ENCODE peak calls at places on chromosomes 13 and 19, in four cellular contexts. B, I, F and E are unnamed samples.

GRCh38 chr13:39397221-39397620 is 205.8 kb downstream of the LHFPL6 start:
- DNase-seq in I (no peak), F (no peak), B (no peak), E (no peak)

GRCh38 chr13:54733639-54734038 is 1705.0 kb downstream of the OLFM4 start:
- DNase-seq in F (no peak), I (no peak), B (no peak), E (no peak)

GRCh38 chr13:113638806-113639205 is 19.2 kb downstream of the ATP4B start:
- DNase-seq in B (no peak), I (no peak), F (no peak), E (no peak)

GRCh38 chr19:43532571-43532961 is 422 bp upstream of the ZNF575 start:
- DNase-seq in B (no peak), I (peak), F (no peak), E (no peak)

GRCh38 chr19:39997595-39998216 is 846 bp downstream of the ZNF546 start:
- DNase-seq in B (no peak), I (no peak), F (no peak), E (no peak)

GRCh38 chr13:98253526-98253925 is 76.5 kb upstream of the RNF113B start:
- DNase-seq in B (no peak), I (no peak), F (no peak), E (no peak)

GRCh38 chr13:86665842-86666241 is 866.6 kb upstream of the SLITRK6 start:
- DNase-seq in I (no peak), B (no peak), F (no peak), E (no peak)

GRCh38 chr19:4284176-4284958 is 5.3 kb downstream of the SHD start:
- DNase-seq in I (no peak), F (no peak), B (no peak), E (no peak)

GRCh38 chr19:3969435-3970312 is 1.2 kb downstream of the DAPK3 start:
- DNase-seq in F (peak), B (no peak), I (no peak), E (no peak)

GRCh38 chr19:52722062-52723005 is 12.5 kb downstream of the ZNF611 start:
- DNase-seq in I (no peak), B (no peak), F (no peak), E (no peak)

GRCh38 chr13:76533251-76533650 is 353.0 kb downstream of the KCTD12 start:
- DNase-seq in I (no peak), B (no peak), F (no peak), E (no peak)

GRCh38 chr19:6997679-6998445 is 23.4 kb downstream of the MBD3L2B start:
- DNase-seq in I (no peak), F (no peak), B (no peak), E (no peak)

GRCh38 chr19:54255105-54255775 is 1.8 kb downstream of the LILRB5 start:
- DNase-seq in B (no peak), F (no peak), I (no peak), E (no peak)

GRCh38 chr19:4120531-4120930 is 3.4 kb downstream of the MAP2K2 start:
- DNase-seq in I (no peak), B (no peak), F (no peak), E (no peak)

GRCh38 chr13:31794452-31794851 is 55.1 kb downstream of the RXFP2 start:
- DNase-seq in F (peak), B (no peak), I (peak), E (no peak)

GRCh38 chr19:6233827-6234511 is 45.8 kb downstream of the MLLT1 start:
- DNase-seq in B (no peak), F (peak), I (peak), E (no peak)

GRCh38 chr19:5142725-5143097 is 173.8 kb downstream of the KDM4B start:
- DNase-seq in B (no peak), F (peak), I (no peak), E (no peak)

GRCh38 chr19:8135946-8136618 is 13.3 kb downstream of the FBN3 start:
- DNase-seq in B (no peak), F (no peak), I (no peak), E (no peak)

GRCh38 chr13:35475960-35476943 is at the start of gene MAB21L1:
- DNase-seq in B (no peak), I (peak), F (peak), E (no peak)

GRCh38 chr19:30666301-30666803 is 294.2 kb downstream of the ZNF536 start:
- DNase-seq in F (peak), I (peak), B (no peak), E (no peak)

GRCh38 chr19:50349277-50350057 is 16.0 kb downstream of the NAPSA start:
- DNase-seq in I (no peak), F (no peak), B (no peak), E (no peak)

GRCh38 chr13:47903836-47904235 is 97.2 kb downstream of the SUCLA2 start:
- DNase-seq in F (no peak), B (no peak), I (no peak), E (no peak)

GRCh38 chr13:100333141-100333540 is 244.2 kb downstream of the PCCA start:
- DNase-seq in F (no peak), I (no peak), B (no peak), E (no peak)

GRCh38 chr13:45047394-45048328 is 58.3 kb downstream of the GPALPP1 start:
- DNase-seq in I (peak), F (peak), B (peak), E (peak)

GRCh38 chr19:33683881-33684549 is 62.3 kb downstream of the CHST8 start:
- DNase-seq in F (peak), I (peak), B (no peak), E (no peak)

GRCh38 chr13:45168555-45168930 is 32.3 kb downstream of the KCTD4 start:
- DNase-seq in F (no peak), B (no peak), I (no peak), E (no peak)

GRCh38 chr19:3365447-3366103 is 808 bp upstream of the NFIC start:
- DNase-seq in I (peak), B (no peak), F (peak), E (no peak)

DNA sequence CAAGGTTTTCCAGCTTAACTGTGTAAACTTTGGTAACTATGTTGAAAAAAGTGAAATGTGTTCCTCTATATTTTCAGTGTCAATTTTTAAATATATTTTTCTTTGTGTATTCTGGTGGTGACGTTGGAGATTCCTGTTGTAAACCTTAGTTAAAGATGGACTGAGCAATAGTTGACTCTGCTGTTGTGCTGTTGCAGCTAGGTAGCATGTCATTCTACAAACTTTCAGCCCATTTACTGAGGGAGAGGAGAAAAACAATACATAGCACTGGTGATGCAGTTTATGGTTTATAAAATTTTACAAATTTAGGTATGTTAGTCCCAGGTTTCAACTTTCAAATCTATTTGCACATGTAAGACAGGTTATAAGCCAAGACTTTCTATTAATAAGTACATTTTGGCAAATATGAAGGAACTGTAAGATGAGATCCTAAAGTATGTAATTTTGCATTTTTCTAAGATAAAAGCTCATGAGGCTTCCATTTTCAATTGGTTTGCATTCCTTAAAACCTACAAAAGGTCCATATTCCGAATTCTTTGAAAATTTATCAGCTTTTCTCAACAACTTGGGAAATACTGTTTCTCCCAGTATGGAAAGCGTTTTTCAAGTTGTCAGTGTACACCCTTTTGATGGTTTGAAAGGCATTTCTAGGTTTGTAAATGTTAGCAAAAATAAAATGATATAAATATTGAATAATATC is 1.5 kb downstream of the NDFIP2 start:
- DNase-seq in B (no peak), I (no peak), F (no peak), E (no peak)
- H3K27ac ChIP-seq in B (no peak), I (no peak), F (peak), E (no peak)

GRCh38 chr13:27258637-27259377 is 7.4 kb downstream of the RPL21 start:
- DNase-seq in I (no peak), F (no peak), B (no peak), E (no peak)

GRCh38 chr13:27259831-27260230 is 8.5 kb downstream of the RPL21 start:
- DNase-seq in F (no peak), I (no peak), B (no peak), E (no peak)

GRCh38 chr13:27257233-27257568 is 5.8 kb downstream of the RPL21 start:
- DNase-seq in F (no peak), B (no peak), I (no peak), E (no peak)

GRCh38 chr13:27261376-27261775 is 9.3 kb upstream of the RASL11A start:
- DNase-seq in F (no peak), B (no peak), I (no peak), E (no peak)

GRCh38 chr13:27257648-27258253 is 6.4 kb downstream of the RPL21 start:
- DNase-seq in B (no peak), I (no peak), F (no peak), E (no peak)
- H3K27ac ChIP-seq in B (no peak), I (no peak), F (no peak), E (no peak)

DNA sequence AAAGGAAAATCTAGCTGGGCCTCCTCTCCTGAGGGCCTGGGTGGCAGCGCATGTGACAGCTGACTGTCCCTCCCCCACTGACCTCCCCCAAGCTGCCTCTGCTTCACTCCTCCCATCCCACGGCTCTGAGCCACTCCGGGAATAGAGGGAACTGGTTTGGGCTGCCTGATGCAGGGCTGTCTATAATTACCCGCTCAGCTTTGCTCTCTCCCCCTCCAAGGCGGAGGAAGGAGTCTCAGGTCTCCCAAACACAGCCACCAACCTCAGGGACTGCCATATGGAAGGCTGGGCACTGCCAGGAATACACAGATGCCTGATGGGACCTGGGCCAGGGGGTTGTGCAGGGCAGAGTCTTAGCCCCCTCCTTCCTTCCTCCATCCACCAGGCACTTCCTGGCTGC is 7.8 kb downstream of the NAPA start:
- DNase-seq in I (no peak), F (no peak), B (no peak), E (no peak)
- H3K27ac ChIP-seq in I (peak), F (peak), B (no peak), E (peak)

DNA sequence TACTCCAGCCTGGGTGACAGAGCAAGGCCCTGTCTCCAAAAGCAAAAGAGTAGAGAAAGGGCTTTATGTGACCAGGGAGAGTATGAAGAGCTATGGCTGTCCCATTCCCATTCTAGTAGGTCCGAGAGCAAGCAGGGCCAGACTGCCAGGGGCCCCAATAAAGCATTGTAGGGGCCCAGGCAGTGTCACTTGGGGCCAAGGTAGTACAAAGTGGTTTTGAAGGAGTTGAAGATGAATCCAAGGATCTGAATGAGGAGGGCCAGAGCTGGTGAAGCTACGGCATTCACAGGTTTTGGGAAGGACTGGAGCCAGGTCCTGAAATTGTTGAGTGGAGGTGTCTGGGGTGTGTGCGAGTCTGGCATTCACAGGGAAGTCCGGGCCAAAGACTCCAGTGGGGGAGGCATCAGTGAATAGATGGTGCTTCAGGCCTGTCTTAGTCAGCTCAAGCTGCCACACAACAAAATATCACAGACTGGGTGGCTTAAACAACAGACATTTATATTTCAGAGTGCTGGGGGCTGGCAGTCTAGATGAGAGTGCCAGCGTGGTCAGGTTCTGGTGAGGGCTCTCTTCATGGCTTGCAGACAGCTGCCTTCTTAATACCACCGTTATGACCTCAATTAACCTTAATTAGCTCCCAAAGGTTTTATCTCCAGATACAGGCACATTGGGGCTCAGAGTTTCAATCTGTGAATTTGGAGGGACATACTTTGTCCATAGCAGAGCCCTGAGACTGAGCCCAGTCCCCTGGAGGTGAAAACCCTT is 9.9 kb downstream of the NACC1 start:
- DNase-seq in I (no peak), B (no peak), F (no peak), E (no peak)
- H3K27ac ChIP-seq in I (no peak), B (no peak), F (no peak), E (no peak)